ENCODE peak calls at places on chromosomes 4 and X, in nine cellular contexts. U, W, H, P, I, O, Z, T and G are unnamed samples.

GRCh38 chr4:76485450-76485849 is 50.4 kb downstream of the SHROOM3 start:
- DNase-seq in U (no peak), W (no peak), H (no peak), P (no peak), I (no peak), O (no peak), Z (peak; percentile 14), T (no peak), G (no peak)

GRCh38 chrX:139192386-139192961 is 338.1 kb upstream of the F9 start:
- DNase-seq in U (no peak), W (no peak), H (no peak), P (no peak), I (no peak), O (no peak), Z (no peak), T (no peak), G (no peak)

GRCh38 chrX:39058724-39059123 is 257.5 kb downstream of the MID1IP1 start:
- DNase-seq in U (no peak), W (no peak), H (no peak), P (no peak), I (no peak), O (no peak), Z (no peak), T (no peak), G (no peak)

GRCh38 chr4:71472946-71473345 is 134.1 kb downstream of the SLC4A4 start:
- DNase-seq in U (no peak), W (no peak), H (no peak), P (no peak), I (no peak), O (no peak), Z (peak; percentile 45), T (no peak), G (peak; percentile 11)

GRCh38 chrX:70998402-70999027 is 67.6 kb upstream of the SLC7A3 start:
- DNase-seq in U (no peak), W (peak; percentile 46), H (peak; percentile 2), P (peak; percentile 34), I (no peak), O (no peak), Z (peak; percentile 37), T (no peak), G (peak; percentile 8)

GRCh38 chrX:12955882-12956703 is 18.8 kb upstream of the TMSB4X start:
- DNase-seq in U (no peak), W (no peak), H (peak; percentile 61), P (no peak), I (peak; percentile 77), O (no peak), Z (peak; percentile 79), T (peak; percentile 94), G (no peak)

GRCh38 chr4:142160509-142160908 is 524.1 kb downstream of the IL15 start:
- DNase-seq in U (no peak), W (no peak), H (no peak), P (no peak), I (no peak), O (no peak), Z (no peak), T (no peak), G (no peak)

GRCh38 chrX:72271091-72271490 is 6.0 kb downstream of the RPS4X start:
- DNase-seq in U (no peak), W (no peak), H (no peak), P (no peak), I (no peak), O (no peak), Z (no peak), T (no peak), G (no peak)

GRCh38 chr4:19850909-19851308 is 400.8 kb upstream of the SLIT2 start:
- DNase-seq in U (no peak), W (no peak), H (no peak), P (no peak), I (no peak), O (no peak), Z (peak; percentile 85), T (no peak), G (no peak)

GRCh38 chr4:56308384-56308783 is 78.9 kb downstream of the AASDH start:
- DNase-seq in U (no peak), W (no peak), H (no peak), P (no peak), I (no peak), O (no peak), Z (no peak), T (no peak), G (no peak)

GRCh38 chr4:169770411-169770810 is 12.7 kb upstream of the HPF1 start:
- DNase-seq in U (no peak), W (no peak), H (no peak), P (no peak), I (no peak), O (no peak), Z (peak; percentile 24), T (no peak), G (no peak)

GRCh38 chr4:84258905-84259830 is 239.9 kb downstream of the NKX6-1 start:
- DNase-seq in U (no peak), W (peak; percentile 50), H (no peak), P (no peak), I (no peak), O (peak; percentile 1), Z (peak; percentile 10), T (no peak), G (no peak)

GRCh38 chr4:101307901-101308300 is 39.4 kb downstream of the PPP3CA start:
- DNase-seq in U (no peak), W (no peak), H (no peak), P (no peak), I (no peak), O (no peak), Z (peak; percentile 26), T (no peak), G (no peak)

GRCh38 chr4:39900966-39901365 is 76.7 kb downstream of the PDS5A start:
- DNase-seq in U (no peak), W (no peak), H (no peak), P (no peak), I (no peak), O (no peak), Z (no peak), T (no peak), G (no peak)

GRCh38 chr4:89899157-89899556 is 4.5 kb downstream of the MMRN1 start:
- DNase-seq in U (no peak), W (no peak), H (no peak), P (no peak), I (no peak), O (no peak), Z (no peak), T (no peak), G (no peak)

GRCh38 chr4:56674984-56675383 is 6.1 kb downstream of the HOPX start:
- DNase-seq in U (no peak), W (no peak), H (no peak), P (no peak), I (no peak), O (no peak), Z (peak; percentile 22), T (no peak), G (no peak)

GRCh38 chr4:147207941-147208340 is 262.3 kb upstream of the TTC29 start:
- DNase-seq in U (no peak), W (no peak), H (no peak), P (no peak), I (no peak), O (no peak), Z (peak; percentile 76), T (no peak), G (no peak)

GRCh38 chr4:62709618-62710252 is 1509.6 kb downstream of the ADGRL3 start:
- DNase-seq in U (no peak), W (no peak), H (no peak), P (no peak), I (no peak), O (no peak), Z (no peak), T (no peak), G (no peak)
- TF ChIP-seq CTCF in U (peak; percentile 42), W (peak; percentile 18), H (no peak), P (peak; percentile 18), I (no peak), O (no peak), Z (no peak), T (peak; percentile 33), G (no peak)

GRCh38 chr4:54036184-54036583 is 28.2 kb downstream of the CHIC2 start:
- DNase-seq in U (no peak), W (no peak), H (no peak), P (no peak), I (no peak), O (no peak), Z (no peak), T (no peak), G (no peak)

GRCh38 chr4:54027311-54027710 is 37.1 kb downstream of the CHIC2 start:
- DNase-seq in U (no peak), W (no peak), H (no peak), P (no peak), I (no peak), O (no peak), Z (no peak), T (no peak), G (no peak)

DNA sequence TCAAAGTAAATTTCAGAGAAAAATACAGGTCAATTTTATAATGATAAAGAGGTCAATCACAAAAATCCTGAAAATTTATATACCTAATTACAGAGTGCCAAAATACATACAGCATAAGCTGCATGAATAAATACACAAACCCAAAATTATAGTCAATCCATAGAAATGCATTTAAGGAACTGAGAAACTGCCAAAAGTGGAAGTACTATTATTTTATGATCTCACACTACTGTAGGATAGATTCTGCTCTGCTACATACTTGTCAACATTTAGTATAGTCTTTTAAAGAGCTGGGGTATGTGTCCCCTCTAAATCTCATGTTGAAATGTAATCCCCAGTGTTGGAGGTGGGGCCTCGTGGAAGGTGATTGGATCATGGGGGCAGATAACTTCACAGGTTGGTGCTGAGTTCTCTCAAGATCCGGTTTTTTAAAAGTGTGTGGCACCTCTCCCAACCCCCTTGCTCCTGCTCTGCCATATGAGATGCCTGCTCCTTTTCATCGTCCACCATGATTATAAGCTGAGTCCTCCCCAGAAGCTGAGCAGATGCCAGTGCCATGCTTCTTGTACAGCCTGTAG is 31.8 kb downstream of the CHIC2 start:
- DNase-seq in U (no peak), W (no peak), H (no peak), P (no peak), I (no peak), O (no peak), Z (no peak), T (no peak), G (no peak)
- TF ChIP-seq CTCF in U (no peak), W (no peak), H (no peak), P (no peak), I (no peak), O (no peak), Z (no peak), T (no peak), G (no peak)

GRCh38 chr4:15729910-15730533 is 27.2 kb downstream of the BST1 start:
- DNase-seq in U (no peak), W (no peak), H (no peak), P (peak; percentile 16), I (no peak), O (peak; percentile 27), Z (peak; percentile 61), T (no peak), G (no peak)
- TF ChIP-seq CTCF in U (peak; percentile 80), W (peak; percentile 50), H (peak; percentile 95), P (peak; percentile 68), I (peak; percentile 85), O (peak; percentile 72), Z (peak; percentile 56), T (peak; percentile 90), G (peak; percentile 74)

DNA sequence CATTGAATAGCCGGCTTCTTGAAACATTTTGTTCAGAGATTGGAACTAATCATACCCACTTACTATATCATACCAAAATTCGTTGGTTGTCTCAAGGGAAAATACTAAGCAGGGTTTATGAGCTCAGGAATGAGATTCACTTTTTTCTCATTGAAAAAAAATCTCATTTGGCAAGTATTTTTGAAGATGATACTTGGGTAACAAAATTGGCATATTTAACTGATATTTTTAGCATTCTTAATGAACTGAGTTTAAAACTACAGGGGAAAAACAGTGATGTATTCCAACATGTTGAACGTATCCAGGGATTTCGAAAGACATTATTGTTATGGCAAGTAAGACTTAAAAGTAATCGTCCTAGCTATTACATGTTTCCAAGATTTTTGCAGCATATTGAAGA is 6.4 kb downstream of the FAM200B start:
- DNase-seq in U (no peak), W (no peak), H (no peak), P (no peak), I (no peak), O (no peak), Z (no peak), T (no peak), G (no peak)
- TF ChIP-seq CTCF in U (no peak), W (no peak), H (no peak), P (no peak), I (no peak), O (no peak), Z (no peak), T (no peak), G (no peak)